ENCODE peak calls at places on chromosomes 16 and 17, in eight cellular contexts. A, Q, V, U, Z, Y, K and O are unnamed samples.

GRCh38 chr16:69378036-69378435 is 7.8 kb downstream of the TERF2 start:
- DNase-seq in A (no peak), K (no peak), Q (no peak), V (no peak), U (no peak), Y (no peak), Z (no peak), O (no peak)

GRCh38 chr16:17205279-17206139 is 265.3 kb downstream of the XYLT1 start:
- DNase-seq in Y (peak), A (no peak), U (peak), V (no peak), Z (peak), K (peak), Q (peak), O (no peak)

GRCh38 chr17:30376621-30377452 is 1.9 kb upstream of the CPD start:
- DNase-seq in Q (peak), Y (no peak), U (no peak), V (no peak), Z (peak), A (peak), K (peak), O (no peak)

GRCh38 chr17:65183736-65184135 is 46.6 kb downstream of the RGS9 start:
- DNase-seq in Z (peak), U (peak), Q (peak), V (no peak), Y (peak), K (peak), A (peak), O (peak)

GRCh38 chr17:65268832-65269231 is 131.7 kb downstream of the RGS9 start:
- DNase-seq in A (no peak), V (no peak), Y (no peak), Q (peak), K (peak), Z (peak), U (no peak), O (peak)

GRCh38 chr16:86355114-86355513 is 155.2 kb upstream of the FOXF1 start:
- DNase-seq in V (no peak), Y (no peak), K (peak), A (peak), Z (peak), U (no peak), Q (peak), O (no peak)

GRCh38 chr17:31581491-31581890 is 190.0 kb downstream of the RAB11FIP4 start:
- DNase-seq in U (no peak), Z (peak), Y (no peak), Q (peak), K (peak), V (no peak), A (no peak), O (peak)

GRCh38 chr17:15919466-15919865 is 25.5 kb upstream of the ADORA2B start:
- DNase-seq in K (no peak), U (no peak), Y (no peak), V (no peak), A (no peak), Q (no peak), Z (no peak), O (no peak)

GRCh38 chr17:78043031-78043430 is 84.5 kb downstream of the TNRC6C start:
- DNase-seq in Z (no peak), V (no peak), K (no peak), Y (no peak), U (no peak), A (no peak), Q (no peak), O (no peak)

DNA sequence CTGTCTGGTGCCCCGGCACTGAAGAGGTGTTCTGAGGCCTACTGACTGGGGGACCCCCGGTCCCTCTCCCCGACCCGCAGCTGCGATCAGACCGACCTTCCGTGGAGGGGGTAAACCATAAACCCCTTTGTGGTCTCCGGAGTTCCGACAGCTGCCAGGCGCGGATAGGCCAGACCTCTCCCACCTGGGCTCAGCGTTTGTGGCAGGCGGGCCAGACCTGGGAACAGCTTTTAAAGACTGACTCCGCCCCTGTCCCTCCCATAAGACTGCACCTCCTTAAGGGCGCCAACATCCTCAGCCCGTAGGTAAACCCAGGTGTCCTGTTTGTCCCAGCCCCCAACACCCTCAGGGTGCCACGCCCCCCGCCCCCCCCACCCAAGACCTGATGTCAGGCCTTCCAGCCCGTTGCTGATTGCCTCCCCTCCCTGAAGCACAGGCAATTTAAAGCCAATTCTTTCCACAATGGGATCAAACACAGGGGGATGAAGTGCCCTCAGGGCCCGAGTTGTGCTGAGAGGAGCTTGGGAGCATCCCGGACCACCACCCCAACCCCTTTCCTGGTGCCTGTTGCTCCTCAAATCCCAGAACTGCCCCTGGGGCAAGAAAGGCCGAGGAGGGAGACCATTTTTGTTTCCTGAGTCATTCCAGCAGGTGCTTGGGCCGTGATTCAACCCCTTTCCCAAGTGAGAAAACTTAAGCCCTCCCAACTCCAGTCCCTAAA is at the start of gene SOX15:
- DNase-seq in U (peak), Z (peak), V (no peak), Y (peak), A (no peak), K (peak), Q (peak), O (no peak)
- H2AFZ ChIP-seq in U (no peak), Z (peak), V (no peak), Y (peak), A (no peak), K (no peak), Q (no peak), O (no peak)

GRCh38 chr17:8674344-8675305 is 44.1 kb upstream of the MYH10 start:
- DNase-seq in Y (peak), Z (peak), V (no peak), A (peak), K (peak), U (no peak), Q (peak), O (peak)
- H2AFZ ChIP-seq in Y (peak), Z (peak), V (no peak), A (peak), K (peak), U (peak), Q (no peak), O (no peak)

GRCh38 chr17:2054740-2055493 is at the start of gene HIC1:
- DNase-seq in Z (peak), Y (peak), K (peak), V (peak), A (peak), U (peak), Q (peak), O (peak)
- H2AFZ ChIP-seq in Z (peak), Y (no peak), K (peak), V (peak), A (no peak), U (no peak), Q (no peak), O (peak)

GRCh38 chr16:13997526-13997925 is 73.6 kb upstream of the MRTFB start:
- DNase-seq in A (no peak), V (no peak), Y (no peak), U (no peak), Q (no peak), K (no peak), Z (no peak), O (no peak)

GRCh38 chr16:13997933-13998332 is 73.2 kb upstream of the MRTFB start:
- DNase-seq in Z (no peak), Q (no peak), Y (no peak), K (no peak), U (no peak), A (no peak), V (peak), O (peak)

GRCh38 chr16:14001521-14001920 is 69.6 kb upstream of the MRTFB start:
- DNase-seq in K (no peak), Q (no peak), Y (no peak), U (no peak), Z (no peak), V (no peak), A (no peak), O (no peak)

GRCh38 chr16:13999895-14000425 is 71.2 kb upstream of the MRTFB start:
- DNase-seq in Y (no peak), V (no peak), Q (no peak), K (no peak), Z (no peak), A (no peak), U (no peak), O (no peak)

DNA sequence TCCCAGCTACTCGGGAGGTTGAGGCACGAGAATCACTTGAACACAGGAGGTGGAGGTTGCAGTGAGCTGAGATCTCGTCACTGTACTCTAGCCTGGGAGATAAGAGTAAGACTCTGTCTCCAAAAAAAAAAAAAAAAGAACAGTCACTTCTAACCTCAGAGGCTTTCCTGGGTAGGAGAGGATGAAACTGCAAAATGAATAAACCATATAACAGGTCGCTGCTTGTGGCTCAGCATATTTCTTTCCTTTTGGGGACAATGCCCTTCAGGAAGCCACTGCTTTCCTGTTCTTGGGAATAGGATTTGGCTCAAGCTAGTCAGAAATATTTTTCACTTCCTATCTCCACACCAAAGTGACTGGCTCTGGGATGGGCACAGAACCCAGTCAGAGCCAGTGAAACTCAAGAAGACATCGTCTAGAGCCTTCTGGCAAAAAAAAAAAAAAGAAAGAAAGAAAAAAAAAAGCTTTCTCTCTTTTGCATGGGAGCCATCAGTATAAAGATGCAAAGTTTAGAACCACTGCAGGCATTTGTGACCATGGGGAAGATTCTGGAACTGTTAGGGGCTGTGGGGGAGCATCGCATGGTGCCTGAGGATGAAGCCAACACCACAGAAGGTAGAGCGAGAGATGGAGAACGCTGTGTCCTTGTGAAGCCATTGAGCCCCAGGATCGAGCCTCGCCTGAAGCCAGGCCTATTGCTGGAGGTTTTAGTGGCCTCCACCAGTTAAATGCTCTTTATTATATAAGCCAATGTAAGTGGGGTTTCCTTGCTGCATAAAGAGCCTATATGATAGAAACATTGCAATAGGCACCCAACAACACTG is 71.8 kb upstream of the MRTFB start:
- DNase-seq in K (no peak), Z (no peak), V (peak), U (no peak), Q (no peak), Y (no peak), A (no peak), O (peak)
- H2AFZ ChIP-seq in K (no peak), Z (no peak), V (peak), U (no peak), Q (no peak), Y (peak), A (no peak), O (no peak)